ENCODE peak calls at places on chromosomes 6 and 20, in nine cellular contexts. A is CD8-positive, alpha-beta T cell; E is cardiac muscle cell; U is heart left ventricle; C is IMR-90; Q is stomach; G is CD4-positive, alpha-beta T cell; X is SK-N-SH; T is endothelial cell of umbilical vein. O is an unnamed sample. For H3K9me3, the result is how much of the 10 kb centered on the place peaks cover.

GRCh38 chr6:31585531-31585930 is 546 bp upstream of the LST1 start:
- DNase-seq in A (no peak), E (no peak), U (no peak), C (no peak), Q (no peak), G (no peak), X (no peak), T (no peak), O (no peak)

GRCh38 chr6:28356666-28357020 is 6.9 kb downstream of the ZKSCAN3 start:
- DNase-seq in A (no peak), E (no peak), U (no peak), C (no peak), Q (no peak), G (no peak), X (no peak), T (no peak), O (no peak)

GRCh38 chr6:47042238-47042843 is at the start of gene ADGRF1:
- DNase-seq in A (no peak), E (no peak), U (no peak), C (no peak), Q (peak), G (no peak), X (no peak), T (no peak), O (no peak)

GRCh38 chr6:168242111-168242510 is 77.5 kb downstream of the DACT2 start:
- DNase-seq in A (no peak), E (no peak), U (no peak), C (no peak), Q (no peak), G (no peak), X (no peak), T (no peak), O (no peak)

GRCh38 chr6:18343741-18344140 is 43.4 kb upstream of the RNF144B start:
- DNase-seq in A (no peak), E (no peak), U (no peak), C (peak), Q (no peak), G (no peak), X (no peak), T (peak), O (no peak)

GRCh38 chr6:96934087-96934486 is 9.6 kb downstream of the KLHL32 start:
- DNase-seq in A (no peak), E (no peak), U (no peak), C (no peak), Q (no peak), G (no peak), X (no peak), T (no peak), O (no peak)

GRCh38 chr20:32325706-32326506 is 32.2 kb upstream of the ASXL1 start:
- DNase-seq in A (no peak), E (no peak), U (no peak), C (peak), Q (peak), G (no peak), X (no peak), T (peak), O (no peak)

GRCh38 chr6:71887006-71887743 is 825 bp downstream of the RIMS1 start:
- DNase-seq in A (no peak), E (peak), U (no peak), C (no peak), Q (no peak), G (no peak), X (peak), T (peak), O (no peak)

GRCh38 chr20:32749914-32750637 is 6.8 kb upstream of the COMMD7 start:
- DNase-seq in A (no peak), E (peak), U (no peak), C (no peak), Q (no peak), G (no peak), X (no peak), T (no peak), O (no peak)

GRCh38 chr6:115910147-115910546 is 150.5 kb downstream of the FRK start:
- DNase-seq in A (no peak), E (no peak), U (no peak), C (no peak), Q (no peak), G (no peak), X (no peak), T (no peak), O (no peak)

GRCh38 chr20:33604084-33604990 is 57.8 kb upstream of the C20orf144 start:
- DNase-seq in A (no peak), E (no peak), U (no peak), C (no peak), Q (no peak), G (no peak), X (no peak), T (no peak), O (no peak)

GRCh38 chr6:34630040-34630439 is 66.5 kb downstream of the ILRUN start:
- DNase-seq in A (no peak), E (no peak), U (no peak), C (peak), Q (no peak), G (no peak), X (no peak), T (peak), O (no peak)

GRCh38 chr20:35111141-35111888 is 18.7 kb upstream of the TRPC4AP start:
- DNase-seq in A (no peak), E (no peak), U (no peak), C (peak), Q (no peak), G (no peak), X (no peak), T (peak), O (no peak)

GRCh38 chr20:16528078-16528477 is 45.2 kb downstream of the KIF16B start:
- DNase-seq in A (no peak), E (no peak), U (no peak), C (peak), Q (peak), G (no peak), X (no peak), T (no peak), O (no peak)

GRCh38 chr6:14635195-14635594 is 517.6 kb downstream of the CD83 start:
- DNase-seq in A (peak), E (no peak), U (no peak), C (no peak), Q (peak), G (no peak), X (no peak), T (no peak), O (no peak)

GRCh38 chr6:135906542-135906941 is 55.0 kb downstream of the PDE7B start:
- DNase-seq in A (no peak), E (no peak), U (no peak), C (peak), Q (no peak), G (no peak), X (no peak), T (no peak), O (no peak)

GRCh38 chr20:60529149-60529548 is 570.9 kb downstream of the CDH26 start:
- DNase-seq in A (no peak), E (no peak), U (no peak), C (no peak), Q (no peak), G (no peak), X (no peak), T (no peak), O (no peak)

GRCh38 chr6:36577298-36577697 is 16.9 kb upstream of the SRSF3 start:
- DNase-seq in A (no peak), E (no peak), U (no peak), C (peak), Q (no peak), G (no peak), X (no peak), T (no peak), O (no peak)

GRCh38 chr20:37345339-37346231 is at the start of gene SRC:
- DNase-seq in A (peak), E (peak), U (peak), C (peak), Q (peak), G (peak), X (peak), T (peak), O (peak)

GRCh38 chr6:155850408-155850841 is 394.8 kb upstream of the NOX3 start:
- DNase-seq in A (no peak), E (no peak), U (no peak), C (peak), Q (no peak), G (no peak), X (no peak), T (peak), O (no peak)

GRCh38 chr6:108560463-108561308 is at the start of gene FOXO3:
- DNase-seq in A (peak), E (peak), U (peak), C (peak), Q (peak), G (peak), X (peak), T (peak), O (peak)

GRCh38 chr20:36624068-36624813 is 18.7 kb downstream of the RAB5IF start:
- DNase-seq in A (no peak), E (no peak), U (no peak), C (no peak), Q (peak), G (no peak), X (no peak), T (no peak), O (no peak)

GRCh38 chr6:157449610-157450009 is 68.6 kb downstream of the ZDHHC14 start:
- DNase-seq in A (no peak), E (no peak), U (no peak), C (peak), Q (no peak), G (no peak), X (no peak), T (peak), O (no peak)

GRCh38 chr20:47246061-47246460 is 110.4 kb downstream of the ZMYND8 start:
- DNase-seq in A (no peak), E (no peak), U (no peak), C (no peak), Q (no peak), G (no peak), X (no peak), T (no peak), O (no peak)

DNA sequence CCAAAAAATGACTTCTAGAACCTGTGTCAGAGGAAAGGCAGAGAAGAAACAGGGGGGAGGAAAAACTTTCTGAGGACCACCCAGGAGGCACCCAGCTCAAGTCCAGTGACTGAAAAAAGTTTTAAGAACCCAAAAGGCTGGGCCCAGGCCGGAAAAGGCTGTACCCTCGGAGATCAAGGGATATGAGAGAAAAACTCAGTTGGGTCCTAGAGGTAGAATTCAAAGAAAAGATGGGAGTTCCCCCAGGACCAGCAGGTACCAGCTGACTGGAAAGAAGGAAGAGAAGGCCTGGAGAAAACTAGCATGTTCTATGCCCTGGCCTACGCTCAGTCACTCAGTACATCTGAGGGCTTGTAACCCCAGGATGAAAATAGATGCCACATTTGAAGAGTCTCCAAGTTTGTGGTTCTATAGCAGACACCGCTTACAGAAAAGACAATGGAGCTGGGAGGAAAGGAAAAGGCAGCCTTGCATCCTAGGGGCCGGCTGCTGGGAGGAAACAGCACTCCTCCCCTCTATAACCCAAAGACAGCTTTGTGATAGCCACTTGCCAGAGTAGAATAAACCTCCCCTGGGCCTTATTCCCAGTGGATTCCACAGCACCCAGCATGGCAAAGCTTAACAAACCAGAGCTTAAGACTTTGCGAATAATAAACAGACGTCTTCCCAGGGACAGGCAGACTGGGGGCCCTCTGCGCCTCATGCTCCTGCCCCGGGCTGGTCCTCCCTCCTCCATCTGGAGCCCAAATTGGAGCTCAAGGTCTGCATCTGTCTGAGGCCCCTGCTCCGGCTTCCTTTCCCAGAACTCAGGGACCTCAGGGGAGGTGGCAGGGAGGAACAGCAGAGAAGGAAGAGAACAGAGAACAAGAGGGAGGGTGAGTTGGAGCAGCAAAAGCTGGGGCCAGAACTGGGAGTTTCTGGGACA is 8.9 kb upstream of the TAF8 start:
- DNase-seq in A (no peak), E (no peak), U (peak), C (no peak), Q (no peak), G (no peak), X (no peak), T (no peak), O (peak)
- H3K9me3 ChIP-seq in A (under half), E (under half), U (under half), C (under half), Q (under half), G (under half), X (under half), T (under half), O (under half)

GRCh38 chr6:43037706-43038105 is 15.9 kb downstream of the CUL7 start:
- DNase-seq in A (no peak), E (no peak), U (no peak), C (no peak), Q (no peak), G (no peak), X (no peak), T (no peak), O (no peak)

GRCh38 chr6:43038727-43039126 is 14.9 kb downstream of the CUL7 start:
- DNase-seq in A (no peak), E (no peak), U (no peak), C (no peak), Q (no peak), G (no peak), X (no peak), T (no peak), O (no peak)

GRCh38 chr6:43036712-43037111 is 15.3 kb downstream of the RRP36 start:
- DNase-seq in A (no peak), E (no peak), U (no peak), C (no peak), Q (no peak), G (no peak), X (no peak), T (no peak), O (no peak)

GRCh38 chr6:43035495-43036194 is 14.2 kb downstream of the RRP36 start:
- DNase-seq in A (no peak), E (no peak), U (peak), C (no peak), Q (no peak), G (no peak), X (no peak), T (no peak), O (peak)

DNA sequence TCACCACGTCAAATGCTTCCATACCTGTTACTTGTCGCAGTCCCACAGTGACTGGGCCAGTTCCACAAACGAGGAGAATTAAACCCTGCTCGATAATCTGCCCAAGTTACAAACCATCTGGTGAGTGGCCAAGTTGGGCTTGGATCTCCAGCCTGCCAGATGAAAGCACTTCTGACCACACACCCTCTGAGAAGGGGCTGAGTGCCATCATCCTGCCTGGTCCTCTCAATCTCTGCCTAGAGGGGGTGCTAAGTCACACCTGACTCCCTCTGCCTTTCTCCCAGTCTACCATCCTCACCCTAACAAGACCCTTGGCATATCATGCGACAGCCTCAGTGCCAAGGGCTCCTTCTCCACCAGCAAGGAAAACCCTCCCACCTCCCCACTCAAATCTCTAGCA is 15.8 kb downstream of the RRP36 start:
- DNase-seq in A (no peak), E (no peak), U (no peak), C (no peak), Q (no peak), G (no peak), X (no peak), T (no peak), O (peak)
- TF ChIP-seq CTCF in A (no peak), E (no peak), U (no peak), C (no peak), Q (no peak), G (no peak), X (no peak), T (no peak), O (peak)

GRCh38 chr6:4801491-4802118 is 25.4 kb downstream of the CDYL start:
- DNase-seq in A (no peak), E (no peak), U (no peak), C (no peak), Q (no peak), G (no peak), X (no peak), T (no peak), O (no peak)
- H3K9me3 ChIP-seq in A (under half), E (under half), U (under half), C (under half), Q (under half), G (under half), X (under half), T (under half), O (under half)

GRCh38 chr6:723540-723939 is 30.6 kb upstream of the EXOC2 start:
- DNase-seq in A (no peak), E (no peak), U (no peak), C (no peak), Q (no peak), G (no peak), X (no peak), T (no peak), O (no peak)
- TF ChIP-seq CTCF in A (no peak), E (peak), U (no peak), C (no peak), Q (no peak), G (no peak), X (peak), T (no peak), O (no peak)

GRCh38 chr6:159777240-159777904 is 12.0 kb downstream of the TCP1 start:
- DNase-seq in A (no peak), E (no peak), U (no peak), C (no peak), Q (no peak), G (no peak), X (no peak), T (no peak), O (no peak)
- H3K9me3 ChIP-seq in A (under half), E (under half), U (under half), C (under half), Q (under half), G (under half), X (under half), T (under half), O (under half)

GRCh38 chr6:160933256-160933655 is 58.3 kb upstream of the MAP3K4 start:
- DNase-seq in A (no peak), E (peak), U (peak), C (no peak), Q (no peak), G (no peak), X (peak), T (no peak), O (peak)
- TF ChIP-seq CTCF in A (no peak), E (peak), U (peak), C (no peak), Q (no peak), G (no peak), X (no peak), T (no peak), O (no peak)

GRCh38 chr6:23244300-23244699 is 674.9 kb downstream of the HDGFL1 start:
- DNase-seq in A (no peak), E (no peak), U (no peak), C (peak), Q (no peak), G (no peak), X (no peak), T (no peak), O (no peak)
- H3K9me3 ChIP-seq in A (under half), E (under half), U (under half), C (under half), Q (under half), G (under half), X (under half), T (under half), O (under half)

O was measured in heart right ventricle.